ENCODE peak calls at places on chromosomes 11 and 22, in seven cellular contexts. Z is GM04503; A is IMR-90; R is stimulated activated CD8-positive, alpha-beta memory T cell treated with anti-CD3 and anti-CD28 coated beads, Interleukin-15, amount 100 ng/mL, for 1 hour; V is HFF-Myc; U is MV-4-11; N is HS-5. I is an unnamed sample.

GRCh38 chr22:29621761-29622526 is 18.5 kb downstream of the NF2 start:
- DNase-seq in V (peak; percentile 81), Z (peak; percentile 95), R (no peak), N (peak; percentile 99), U (no peak), A (peak; percentile 97), I (no peak)

GRCh38 chr22:30830907-30831306 is 136.2 kb downstream of the OSBP2 start:
- DNase-seq in V (peak; percentile 42), A (peak; percentile 97), U (no peak), N (peak; percentile 94), Z (peak; percentile 99), R (no peak), I (no peak)

GRCh38 chr11:85742348-85742747 is 56.4 kb upstream of the CCDC89 start:
- DNase-seq in U (no peak), Z (no peak), R (no peak), A (no peak), V (no peak), N (no peak), I (no peak)

GRCh38 chr11:38448284-38448683 is 1850.2 kb upstream of the RAG2 start:
- DNase-seq in A (no peak), N (no peak), Z (no peak), V (no peak), U (no peak), R (no peak), I (no peak)

GRCh38 chr11:70026012-70026411 is 52.1 kb upstream of the ANO1 start:
- DNase-seq in U (no peak), N (no peak), V (no peak), R (no peak), A (no peak), Z (no peak), I (no peak)

GRCh38 chr11:46383974-46384701 is 2.7 kb downstream of the MDK start:
- DNase-seq in N (no peak), Z (no peak), U (no peak), R (no peak), A (no peak), V (no peak), I (no peak)

GRCh38 chr22:22941831-22942510 is 54.4 kb downstream of the IGLL5 start:
- DNase-seq in V (no peak), N (no peak), A (no peak), Z (no peak), R (no peak), U (no peak), I (no peak)

GRCh38 chr11:44765026-44765595 is 38.3 kb downstream of the TSPAN18 start:
- DNase-seq in Z (no peak), V (no peak), N (no peak), U (no peak), R (no peak), A (no peak), I (no peak)

GRCh38 chr22:19886605-19887250 is 32.1 kb upstream of the GNB1L start:
- DNase-seq in R (no peak), V (peak; percentile 71), U (peak; percentile 99), A (peak; percentile 61), Z (peak; percentile 82), N (peak; percentile 85), I (peak; percentile 92)

GRCh38 chr22:50605349-50606074 is 4.9 kb downstream of the MAPK8IP2 start:
- DNase-seq in R (no peak), V (no peak), U (no peak), Z (no peak), A (no peak), N (no peak), I (no peak)

GRCh38 chr11:106032861-106033260 is 10.8 kb upstream of the MSANTD4 start:
- DNase-seq in U (no peak), R (no peak), N (no peak), A (no peak), V (no peak), Z (no peak), I (no peak)

GRCh38 chr11:118434123-118434552 is 2.2 kb upstream of the KMT2A start:
- DNase-seq in U (peak; percentile 44), R (no peak), N (no peak), A (peak; percentile 48), Z (no peak), V (no peak), I (no peak)

GRCh38 chr11:114132944-114133394 is 73.5 kb downstream of the ZBTB16 start:
- DNase-seq in U (no peak), N (peak; percentile 34), V (no peak), R (no peak), Z (peak; percentile 67), A (no peak), I (no peak)

GRCh38 chr11:120142072-120142423 is 4.1 kb upstream of the TRIM29 start:
- DNase-seq in U (no peak), R (no peak), Z (no peak), N (no peak), A (no peak), V (no peak), I (no peak)

GRCh38 chr11:35148163-35148562 is 9.2 kb downstream of the CD44 start:
- DNase-seq in N (no peak), V (no peak), U (no peak), Z (no peak), R (no peak), A (no peak), I (no peak)

GRCh38 chr11:122628691-122629555 is 26.6 kb upstream of the UBASH3B start:
- DNase-seq in N (no peak), Z (no peak), A (peak; percentile 77), V (no peak), U (peak; percentile 76), R (peak; percentile 52), I (peak; percentile 78)

GRCh38 chr11:68841718-68842426 is at the start of gene CPT1A:
- DNase-seq in Z (no peak), R (peak; percentile 19), N (no peak), V (no peak), U (peak; percentile 40), A (peak; percentile 66), I (peak; percentile 97)